ENCODE peak calls at places on chromosomes 16 and 17, in ten cellular contexts. G is BJ, P is thoracic aorta, T is WERI-Rb-1, E is HFFc6, C is epithelial cell of proximal tubule, Q is heart right ventricle, D is WTC11, Z is cardiac muscle cell, A is A549. X is an unnamed sample.
A peak's percentile ranks its signal among the peaks of the same experiment; 100 is the strongest.

GRCh38 chr16:5008311-5008731 is 25.4 kb downstream of the NAGPA start:
- DNase-seq in P (no peak), Z (no peak), G (no peak), D (no peak), T (no peak), A (no peak), E (no peak), Q (no peak), C (no peak), X (no peak)

GRCh38 chr16:68345958-68346635 is 35.3 kb downstream of the PRMT7 start:
- DNase-seq in E (no peak), T (no peak), A (no peak), D (no peak), G (no peak), C (no peak), Q (no peak), Z (no peak), P (no peak), X (no peak)

GRCh38 chr17:77445030-77445907 is 304.5 kb downstream of the SEC14L1 start:
- DNase-seq in A (no peak), C (no peak), T (no peak), P (no peak), Q (no peak), E (peak; percentile 43), Z (no peak), G (no peak), D (no peak), X (no peak)

GRCh38 chr16:4681471-4682083 is 11.8 kb upstream of the NUDT16L1 start:
- DNase-seq in A (no peak), T (no peak), P (no peak), D (no peak), Z (no peak), Q (no peak), C (no peak), G (no peak), E (no peak), X (no peak)

GRCh38 chr17:44417553-44417952 is 28.1 kb upstream of the ITGA2B start:
- DNase-seq in Q (no peak), C (peak; percentile 86), G (peak; percentile 37), D (no peak), T (no peak), A (no peak), Z (no peak), E (peak; percentile 67), P (no peak), X (no peak)

GRCh38 chr16:10988164-10988803 is 43.9 kb downstream of the CLEC16A start:
- DNase-seq in D (peak; percentile 54), Q (no peak), E (no peak), A (peak; percentile 28), C (no peak), G (no peak), T (peak; percentile 19), Z (no peak), P (no peak), X (peak; percentile 33)

GRCh38 chr17:48488548-48489106 is 42.2 kb downstream of the HOXB1 start:
- DNase-seq in Z (peak; percentile 67), E (no peak), D (no peak), Q (no peak), G (no peak), A (no peak), C (no peak), P (no peak), T (no peak), X (peak; percentile 21)

GRCh38 chr17:15883617-15884111 is 61.3 kb upstream of the ADORA2B start:
- DNase-seq in G (peak; percentile 51), Q (no peak), E (peak; percentile 69), Z (no peak), A (no peak), T (no peak), P (no peak), D (no peak), C (peak; percentile 4), X (no peak)

GRCh38 chr17:55727920-55728319 is 5.3 kb upstream of the TMEM100 start:
- DNase-seq in P (no peak), G (no peak), C (no peak), A (no peak), D (no peak), T (no peak), Z (no peak), Q (no peak), E (no peak), X (no peak)

GRCh38 chr17:38750312-38751121 is 2.0 kb upstream of the PSMB3 start:
- DNase-seq in P (no peak), A (no peak), D (peak; percentile 57), E (no peak), G (no peak), Z (no peak), T (no peak), Q (no peak), C (peak; percentile 31), X (no peak)

GRCh38 chr16:54282202-54282922 is 4.2 kb downstream of the IRX3 start:
- DNase-seq in T (peak; percentile 69), Q (peak; percentile 55), E (no peak), A (peak; percentile 77), D (peak; percentile 79), C (no peak), Z (peak; percentile 88), G (no peak), P (no peak), X (peak; percentile 80)

GRCh38 chr17:78933025-78933958 is 8.1 kb upstream of the TIMP2 start:
- DNase-seq in A (peak; percentile 99), C (peak; percentile 84), P (peak; percentile 44), G (peak; percentile 74), Z (no peak), Q (no peak), D (no peak), E (peak; percentile 96), T (peak; percentile 65), X (no peak)

GRCh38 chr17:33696102-33696501 is 403.0 kb upstream of the ASIC2 start:
- DNase-seq in P (no peak), G (no peak), T (no peak), Q (no peak), C (no peak), D (no peak), A (no peak), E (no peak), Z (no peak), X (no peak)

GRCh38 chr17:35141681-35142466 is at the start of gene NLE1:
- DNase-seq in Q (peak; percentile 82), P (peak; percentile 24), T (peak; percentile 87), G (no peak), Z (peak; percentile 84), C (peak; percentile 3), D (peak; percentile 89), E (peak; percentile 66), A (peak; percentile 86), X (peak; percentile 90)

GRCh38 chr16:23501291-23501690 is 9.0 kb downstream of the GGA2 start:
- DNase-seq in C (no peak), P (no peak), E (no peak), D (no peak), G (no peak), A (no peak), T (no peak), Q (no peak), Z (no peak), X (no peak)

GRCh38 chr17:60941028-60941427 is 263.4 kb downstream of the BCAS3 start:
- DNase-seq in P (peak; percentile 33), Z (peak; percentile 54), G (peak; percentile 86), T (no peak), A (no peak), C (no peak), D (no peak), E (peak; percentile 86), Q (peak; percentile 84), X (no peak)

GRCh38 chr17:69269174-69269998 is 40.8 kb upstream of the ABCA10 start:
- DNase-seq in E (peak; percentile 29), C (no peak), D (no peak), T (no peak), P (no peak), Q (peak; percentile 4), G (peak; percentile 15), A (no peak), Z (no peak), X (no peak)

GRCh38 chr16:80596507-80597207 is 55.9 kb downstream of the DYNLRB2 start:
- DNase-seq in Z (no peak), P (no peak), A (no peak), E (no peak), D (no peak), C (no peak), G (no peak), Q (no peak), T (no peak), X (no peak)

GRCh38 chr16:5032748-5033167 is 977 bp downstream of the NAGPA start:
- DNase-seq in A (no peak), Z (no peak), C (no peak), G (no peak), T (no peak), P (no peak), D (no peak), Q (no peak), E (no peak), X (no peak)

GRCh38 chr16:85832578-85833539 is 33.4 kb downstream of the COX4I1 start:
- DNase-seq in E (no peak), A (no peak), D (no peak), Z (no peak), Q (no peak), P (no peak), T (no peak), G (no peak), C (no peak), X (no peak)
- TF ChIP-seq CTCF in E (no peak), A (no peak), D (no peak), Z (no peak), Q (no peak), P (no peak), T (no peak), G (no peak), C (no peak), X (no peak)

GRCh38 chr17:31859487-31860008 is 504 bp upstream of the COPRS start:
- DNase-seq in D (no peak), Q (no peak), T (no peak), Z (no peak), E (no peak), G (no peak), A (no peak), C (no peak), P (no peak), X (no peak)
- TF ChIP-seq CTCF in D (no peak), Q (no peak), T (no peak), Z (no peak), E (no peak), G (no peak), A (no peak), C (no peak), P (no peak), X (no peak)

GRCh38 chr16:30075503-30076275 is at the start of gene PPP4C:
- DNase-seq in D (peak; percentile 90), Z (peak; percentile 96), Q (peak; percentile 93), A (peak; percentile 98), T (peak; percentile 86), P (peak; percentile 60), E (peak; percentile 84), G (no peak), C (no peak), X (peak; percentile 94)
- TF ChIP-seq CTCF in D (no peak), Z (peak; percentile 8), Q (peak; percentile 34), A (no peak), T (peak; percentile 2), P (no peak), E (peak; percentile 34), G (peak; percentile 18), C (no peak), X (no peak)

DNA sequence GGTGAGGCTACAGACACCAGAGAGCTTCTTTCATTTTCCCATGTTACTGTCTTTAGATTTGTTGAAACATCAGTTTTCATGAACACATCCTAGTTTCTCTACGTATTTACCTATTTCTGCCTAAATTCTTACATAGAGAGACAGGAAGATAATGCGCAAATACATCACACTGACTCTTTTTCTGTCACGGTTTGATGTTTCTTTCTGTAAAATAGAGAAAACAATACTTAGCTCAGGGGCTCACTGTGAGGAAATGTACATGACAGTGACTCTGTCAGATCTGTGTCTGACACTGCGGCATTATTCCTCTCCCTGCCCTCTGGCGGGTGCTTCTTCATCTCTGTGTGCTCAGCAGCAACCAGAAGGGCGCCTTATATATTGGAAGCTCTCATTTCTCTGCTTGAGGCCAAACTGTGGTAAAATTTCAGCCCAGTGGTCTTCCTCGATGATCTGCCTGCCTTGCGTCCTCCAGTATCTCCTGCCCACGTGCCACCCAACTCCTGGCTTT is 264.1 kb downstream of the PHKB start:
- DNase-seq in A (no peak), P (no peak), C (no peak), Z (no peak), E (no peak), G (no peak), D (no peak), Q (no peak), T (no peak), X (no peak)
- TF ChIP-seq CTCF in A (no peak), P (no peak), C (no peak), Z (no peak), E (no peak), G (no peak), D (no peak), Q (no peak), T (no peak), X (no peak)